ENCODE peak calls at places on chromosomes 16 and 17, in six cellular contexts. One of them, this sample, is unnamed. For H3K4me1, the result is how much of the 10 kb centered on the place peaks cover.

GRCh38 chr16:73503093-73503492 is 455.2 kb upstream of the ZFHX3 start:
- DNase-seq in heart left ventricle: no peak
- DNase-seq in tibial nerve: no peak
- DNase-seq in IMR-90: no peak
- DNase-seq in thyroid gland: no peak
- DNase-seq in ovary: no peak
- DNase-seq in this sample: no peak

GRCh38 chr17:1377334-1377733 is 22.7 kb downstream of the YWHAE start:
- DNase-seq in tibial nerve: no peak
- DNase-seq in thyroid gland: no peak
- DNase-seq in IMR-90: no peak
- DNase-seq in ovary: no peak
- DNase-seq in heart left ventricle: no peak
- DNase-seq in this sample: no peak

GRCh38 chr16:38941-39892 is 14.2 kb downstream of the POLR3K start:
- DNase-seq in thyroid gland: no peak
- DNase-seq in tibial nerve: no peak
- DNase-seq in IMR-90: no peak
- DNase-seq in ovary: no peak
- DNase-seq in heart left ventricle: no peak
- DNase-seq in this sample: no peak

GRCh38 chr17:40551091-40551873 is 14.0 kb downstream of the CCR7 start:
- DNase-seq in tibial nerve: peak
- DNase-seq in thyroid gland: peak
- DNase-seq in heart left ventricle: peak
- DNase-seq in ovary: peak
- DNase-seq in IMR-90: peak
- DNase-seq in this sample: no peak

GRCh38 chr17:27630607-27631408 is at the start of gene LGALS9:
- DNase-seq in heart left ventricle: peak
- DNase-seq in thyroid gland: peak
- DNase-seq in tibial nerve: no peak
- DNase-seq in IMR-90: peak
- DNase-seq in ovary: no peak
- DNase-seq in this sample: no peak

GRCh38 chr16:85733839-85734170 is 17.1 kb downstream of the C16orf74 start:
- DNase-seq in IMR-90: no peak
- DNase-seq in thyroid gland: no peak
- DNase-seq in tibial nerve: no peak
- DNase-seq in ovary: no peak
- DNase-seq in heart left ventricle: no peak
- DNase-seq in this sample: no peak

GRCh38 chr17:17819561-17819995 is 17.2 kb downstream of the SREBF1 start:
- DNase-seq in thyroid gland: no peak
- DNase-seq in heart left ventricle: no peak
- DNase-seq in ovary: no peak
- DNase-seq in IMR-90: peak
- DNase-seq in tibial nerve: peak
- DNase-seq in this sample: peak

GRCh38 chr17:67606471-67606870 is 111.3 kb upstream of the NOL11 start:
- DNase-seq in thyroid gland: peak
- DNase-seq in heart left ventricle: peak
- DNase-seq in tibial nerve: peak
- DNase-seq in IMR-90: peak
- DNase-seq in ovary: peak
- DNase-seq in this sample: peak

GRCh38 chr16:66438536-66438935 is 11.4 kb downstream of the BEAN1 start:
- DNase-seq in thyroid gland: no peak
- DNase-seq in heart left ventricle: no peak
- DNase-seq in IMR-90: no peak
- DNase-seq in ovary: no peak
- DNase-seq in tibial nerve: no peak
- DNase-seq in this sample: no peak

GRCh38 chr17:79933863-79934652 is 94.8 kb upstream of the CBX4 start:
- DNase-seq in heart left ventricle: no peak
- DNase-seq in thyroid gland: peak
- DNase-seq in IMR-90: peak
- DNase-seq in ovary: no peak
- DNase-seq in tibial nerve: no peak
- DNase-seq in this sample: no peak

GRCh38 chr17:35368086-35368824 is 5.2 kb downstream of the SLFN11 start:
- DNase-seq in tibial nerve: peak
- DNase-seq in IMR-90: peak
- DNase-seq in heart left ventricle: peak
- DNase-seq in ovary: no peak
- DNase-seq in thyroid gland: no peak
- DNase-seq in this sample: no peak

GRCh38 chr17:81134064-81134781 is 31.1 kb upstream of the PVALEF start:
- DNase-seq in IMR-90: no peak
- DNase-seq in thyroid gland: no peak
- DNase-seq in ovary: no peak
- DNase-seq in heart left ventricle: no peak
- DNase-seq in tibial nerve: no peak
- DNase-seq in this sample: no peak

GRCh38 chr16:85963746-85964370 is 64.9 kb downstream of the IRF8 start:
- DNase-seq in ovary: peak
- DNase-seq in thyroid gland: peak
- DNase-seq in tibial nerve: peak
- DNase-seq in heart left ventricle: peak
- DNase-seq in IMR-90: no peak
- DNase-seq in this sample: peak

GRCh38 chr17:80124351-80124981 is 22.5 kb downstream of the EIF4A3 start:
- DNase-seq in ovary: no peak
- DNase-seq in IMR-90: peak
- DNase-seq in heart left ventricle: no peak
- DNase-seq in tibial nerve: no peak
- DNase-seq in thyroid gland: peak
- DNase-seq in this sample: peak

GRCh38 chr17:1137465-1137894 is 42.3 kb downstream of the ABR start:
- DNase-seq in thyroid gland: peak
- DNase-seq in heart left ventricle: no peak
- DNase-seq in tibial nerve: no peak
- DNase-seq in ovary: no peak
- DNase-seq in IMR-90: no peak
- DNase-seq in this sample: no peak

GRCh38 chr16:49366669-49367068 is 6.9 kb upstream of the C16orf78 start:
- DNase-seq in tibial nerve: no peak
- DNase-seq in ovary: no peak
- DNase-seq in IMR-90: no peak
- DNase-seq in thyroid gland: no peak
- DNase-seq in heart left ventricle: no peak
- DNase-seq in this sample: no peak

GRCh38 chr16:89193576-89194293 is 6.6 kb downstream of the SLC22A31 start:
- DNase-seq in thyroid gland: no peak
- DNase-seq in tibial nerve: no peak
- DNase-seq in ovary: peak
- DNase-seq in IMR-90: no peak
- DNase-seq in heart left ventricle: no peak
- DNase-seq in this sample: no peak

GRCh38 chr16:68359398-68360191 is 48.8 kb downstream of the PRMT7 start:
- DNase-seq in thyroid gland: no peak
- DNase-seq in IMR-90: no peak
- DNase-seq in ovary: no peak
- DNase-seq in tibial nerve: no peak
- DNase-seq in heart left ventricle: no peak
- DNase-seq in this sample: no peak

GRCh38 chr16:27441276-27441675 is 39.3 kb downstream of the IL21R start:
- DNase-seq in IMR-90: no peak
- DNase-seq in thyroid gland: no peak
- DNase-seq in tibial nerve: no peak
- DNase-seq in heart left ventricle: no peak
- DNase-seq in ovary: no peak
- DNase-seq in this sample: no peak

GRCh38 chr17:45006927-45007461 is 38.9 kb upstream of the C1QL1 start:
- DNase-seq in thyroid gland: no peak
- DNase-seq in heart left ventricle: no peak
- DNase-seq in tibial nerve: no peak
- DNase-seq in ovary: no peak
- DNase-seq in IMR-90: no peak
- DNase-seq in this sample: no peak

GRCh38 chr16:88855176-88855575 is 1.6 kb downstream of the GALNS start:
- DNase-seq in tibial nerve: no peak
- DNase-seq in ovary: no peak
- DNase-seq in thyroid gland: no peak
- DNase-seq in IMR-90: no peak
- DNase-seq in heart left ventricle: no peak
- DNase-seq in this sample: no peak

GRCh38 chr17:35849469-35850348 is 19.0 kb downstream of the HEATR9 start:
- DNase-seq in heart left ventricle: peak
- DNase-seq in thyroid gland: peak
- DNase-seq in IMR-90: peak
- DNase-seq in ovary: no peak
- DNase-seq in tibial nerve: peak
- DNase-seq in this sample: peak

GRCh38 chr17:32533296-32533695 is 46.5 kb downstream of the CDK5R1 start:
- DNase-seq in heart left ventricle: no peak
- DNase-seq in ovary: no peak
- DNase-seq in thyroid gland: no peak
- DNase-seq in IMR-90: no peak
- DNase-seq in tibial nerve: no peak
- DNase-seq in this sample: no peak

GRCh38 chr16:12496866-12497265 is 306.8 kb downstream of the CPPED1 start:
- DNase-seq in heart left ventricle: no peak
- DNase-seq in ovary: no peak
- DNase-seq in tibial nerve: no peak
- DNase-seq in IMR-90: no peak
- DNase-seq in thyroid gland: peak
- DNase-seq in this sample: no peak

DNA sequence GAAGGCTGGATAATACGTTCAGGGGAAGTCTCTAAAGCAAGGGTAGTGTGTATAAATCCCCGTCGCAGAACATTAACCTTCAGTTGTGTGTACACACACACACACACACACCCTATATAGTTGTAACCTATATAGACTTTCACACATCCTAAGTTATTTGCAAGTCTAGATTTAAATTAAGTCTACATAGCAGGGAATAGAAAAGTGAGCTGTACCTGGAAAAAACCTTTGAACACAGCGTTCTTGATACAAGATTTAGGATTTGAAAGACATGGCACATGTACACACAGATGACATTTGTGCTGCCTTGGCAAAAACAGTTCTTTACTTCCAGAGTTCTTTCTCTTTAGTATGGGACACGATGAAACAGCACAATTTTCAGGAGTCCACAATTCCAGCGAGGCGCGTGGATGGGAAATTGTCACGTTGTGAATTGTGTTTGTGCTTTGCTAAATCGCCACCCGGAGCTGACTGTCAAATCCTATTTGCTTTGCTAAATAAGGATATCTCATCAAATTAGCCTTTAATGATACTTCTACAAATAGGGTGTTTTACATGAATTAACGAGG is 233.9 kb downstream of the MRTFB start:
- DNase-seq in heart left ventricle: no peak
- DNase-seq in ovary: no peak
- DNase-seq in IMR-90: no peak
- DNase-seq in tibial nerve: no peak
- DNase-seq in thyroid gland: no peak
- DNase-seq in this sample: no peak
- H3K4me1 ChIP-seq in heart left ventricle: half or more
- H3K4me1 ChIP-seq in ovary: under half
- H3K4me1 ChIP-seq in IMR-90: under half
- H3K4me1 ChIP-seq in tibial nerve: half or more
- H3K4me1 ChIP-seq in thyroid gland: under half
- H3K4me1 ChIP-seq in this sample: under half

DNA sequence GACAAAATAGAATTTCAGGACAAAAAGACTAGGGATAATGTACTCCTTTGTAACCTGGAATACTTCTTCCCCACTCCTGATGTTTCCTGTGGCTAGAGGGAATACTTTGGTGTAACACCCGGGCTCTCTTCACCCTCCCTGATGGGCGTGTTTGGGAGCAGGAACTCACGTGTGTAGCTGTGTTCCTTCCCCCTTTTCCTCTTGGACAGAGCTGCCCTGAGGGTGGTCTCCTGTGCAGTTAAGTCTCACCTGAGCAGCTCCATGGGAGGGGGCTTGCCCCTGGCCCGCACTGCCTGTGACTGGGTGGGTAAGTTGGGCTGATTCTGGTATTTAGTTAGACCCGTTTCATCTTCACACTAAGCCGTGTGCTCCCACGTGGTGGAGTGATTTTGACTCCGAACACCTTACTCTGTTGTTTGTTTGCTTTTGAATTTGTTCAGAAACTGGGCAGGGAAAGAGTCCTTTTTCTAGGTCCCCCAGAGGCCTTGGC is 87.9 kb downstream of the OR1D5 start:
- DNase-seq in IMR-90: no peak
- DNase-seq in heart left ventricle: no peak
- DNase-seq in thyroid gland: peak
- DNase-seq in tibial nerve: no peak
- DNase-seq in ovary: peak
- DNase-seq in this sample: peak
- TF ChIP-seq POLR2A in IMR-90: no peak
- TF ChIP-seq POLR2A in heart left ventricle: no peak
- TF ChIP-seq POLR2A in thyroid gland: no peak
- TF ChIP-seq POLR2A in tibial nerve: no peak
- TF ChIP-seq POLR2A in ovary: no peak
- TF ChIP-seq POLR2A in this sample: peak

GRCh38 chr17:48241770-48242497 is 134.4 kb downstream of the SNX11 start:
- DNase-seq in tibial nerve: no peak
- DNase-seq in heart left ventricle: no peak
- DNase-seq in thyroid gland: no peak
- DNase-seq in ovary: no peak
- DNase-seq in IMR-90: no peak
- DNase-seq in this sample: no peak
- H3K4me1 ChIP-seq in tibial nerve: under half
- H3K4me1 ChIP-seq in heart left ventricle: under half
- H3K4me1 ChIP-seq in thyroid gland: under half
- H3K4me1 ChIP-seq in ovary: under half
- H3K4me1 ChIP-seq in IMR-90: under half
- H3K4me1 ChIP-seq in this sample: under half

GRCh38 chr17:15264542-15264941 is 584 bp downstream of the PMP22 start:
- DNase-seq in ovary: peak
- DNase-seq in tibial nerve: no peak
- DNase-seq in heart left ventricle: peak
- DNase-seq in thyroid gland: peak
- DNase-seq in IMR-90: no peak
- DNase-seq in this sample: peak

GRCh38 chr17:15263206-15263579 is 1.9 kb downstream of the PMP22 start:
- DNase-seq in heart left ventricle: peak
- DNase-seq in tibial nerve: peak
- DNase-seq in IMR-90: peak
- DNase-seq in ovary: peak
- DNase-seq in thyroid gland: peak
- DNase-seq in this sample: peak

GRCh38 chr17:15266325-15266950 is 1.3 kb upstream of the PMP22 start:
- DNase-seq in heart left ventricle: no peak
- DNase-seq in tibial nerve: no peak
- DNase-seq in ovary: no peak
- DNase-seq in thyroid gland: no peak
- DNase-seq in IMR-90: no peak
- DNase-seq in this sample: no peak

GRCh38 chr17:15263680-15264079 is 1.4 kb downstream of the PMP22 start:
- DNase-seq in IMR-90: no peak
- DNase-seq in thyroid gland: no peak
- DNase-seq in heart left ventricle: no peak
- DNase-seq in tibial nerve: no peak
- DNase-seq in ovary: no peak
- DNase-seq in this sample: no peak

DNA sequence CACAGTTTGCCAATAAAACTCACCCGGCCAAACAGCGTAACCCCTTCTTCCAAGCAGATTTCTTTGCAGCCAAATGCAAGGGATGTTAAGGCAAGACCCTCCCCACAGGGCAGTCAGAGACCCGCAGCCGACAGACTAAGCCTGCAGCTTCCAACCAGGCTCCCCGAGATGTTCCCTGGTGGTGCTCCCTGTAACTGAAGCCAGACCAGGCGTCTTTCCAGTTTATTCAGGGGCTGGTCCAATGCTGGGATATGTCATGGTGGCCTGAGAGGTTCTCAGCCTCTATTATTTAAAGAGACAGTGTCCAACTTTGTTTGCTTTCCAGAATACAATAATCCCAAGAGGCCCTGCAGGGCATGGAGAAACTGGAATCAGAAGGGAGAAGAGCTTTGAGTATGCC is at the start of gene PMP22:
- DNase-seq in IMR-90: no peak
- DNase-seq in tibial nerve: peak
- DNase-seq in heart left ventricle: peak
- DNase-seq in thyroid gland: no peak
- DNase-seq in ovary: no peak
- DNase-seq in this sample: no peak
- TF ChIP-seq POLR2A in IMR-90: no peak
- TF ChIP-seq POLR2A in tibial nerve: peak
- TF ChIP-seq POLR2A in heart left ventricle: no peak
- TF ChIP-seq POLR2A in thyroid gland: no peak
- TF ChIP-seq POLR2A in ovary: no peak
- TF ChIP-seq POLR2A in this sample: no peak

This sample was measured in prostate gland.